ENCODE peak calls at places on chromosome 21, in four cellular contexts. One of them, this sample, is unnamed.

GRCh38 chr21:33642896-33643657 is 776 bp downstream of the ITSN1 start:
- DNase-seq in GM12878: no peak
- DNase-seq in HepG2: no peak
- DNase-seq in K562: peak; percentile 36
- DNase-seq in this sample: no peak

GRCh38 chr21:14097881-14098499 is 112.8 kb downstream of the LIPI start:
- DNase-seq in K562: no peak
- DNase-seq in HepG2: no peak
- DNase-seq in GM12878: no peak
- DNase-seq in this sample: no peak

GRCh38 chr21:25688284-25689035 is 46.2 kb downstream of the ATP5PF start:
- DNase-seq in GM12878: no peak
- DNase-seq in K562: no peak
- DNase-seq in HepG2: no peak
- DNase-seq in this sample: no peak

GRCh38 chr21:35720065-35720810 is 340.1 kb downstream of the SETD4 start:
- DNase-seq in GM12878: no peak
- DNase-seq in HepG2: no peak
- DNase-seq in K562: no peak
- DNase-seq in this sample: no peak

GRCh38 chr21:28633803-28634572 is 358.7 kb downstream of the LTN1 start:
- DNase-seq in HepG2: no peak
- DNase-seq in K562: no peak
- DNase-seq in GM12878: no peak
- DNase-seq in this sample: no peak

GRCh38 chr21:37006243-37006520 is 320 bp upstream of the RIPPLY3 start:
- DNase-seq in GM12878: no peak
- DNase-seq in HepG2: no peak
- DNase-seq in K562: no peak
- DNase-seq in this sample: no peak

GRCh38 chr21:27813750-27814149 is 846.9 kb upstream of the ADAMTS5 start:
- DNase-seq in K562: no peak
- DNase-seq in HepG2: no peak
- DNase-seq in GM12878: no peak
- DNase-seq in this sample: no peak

GRCh38 chr21:33105088-33105487 is 35.1 kb downstream of the OLIG1 start:
- DNase-seq in K562: no peak
- DNase-seq in HepG2: no peak
- DNase-seq in GM12878: no peak
- DNase-seq in this sample: no peak

GRCh38 chr21:35963920-35964451 is 96.3 kb downstream of the SETD4 start:
- DNase-seq in K562: peak; percentile 28
- DNase-seq in GM12878: no peak
- DNase-seq in HepG2: no peak
- DNase-seq in this sample: no peak

GRCh38 chr21:18987515-18988026 is 584.0 kb upstream of the TMPRSS15 start:
- DNase-seq in K562: no peak
- DNase-seq in HepG2: no peak
- DNase-seq in GM12878: no peak
- DNase-seq in this sample: no peak

GRCh38 chr21:27570306-27570868 is 603.5 kb upstream of the ADAMTS5 start:
- DNase-seq in K562: no peak
- DNase-seq in HepG2: no peak
- DNase-seq in GM12878: no peak
- DNase-seq in this sample: no peak

GRCh38 chr21:39613029-39613934 is 542 bp downstream of the B3GALT5 start:
- DNase-seq in GM12878: no peak
- DNase-seq in K562: no peak
- DNase-seq in HepG2: no peak
- DNase-seq in this sample: no peak

GRCh38 chr21:34235514-34235913 is 128.3 kb upstream of the KCNE2 start:
- DNase-seq in GM12878: no peak
- DNase-seq in HepG2: no peak
- DNase-seq in K562: no peak
- DNase-seq in this sample: no peak

GRCh38 chr21:35298757-35299156 is 249.7 kb upstream of the RUNX1 start:
- DNase-seq in GM12878: no peak
- DNase-seq in K562: no peak
- DNase-seq in HepG2: no peak
- DNase-seq in this sample: no peak

GRCh38 chr21:37072239-37072987 is 458 bp downstream of the PIGP start:
- DNase-seq in HepG2: no peak
- DNase-seq in K562: peak; percentile 76
- DNase-seq in GM12878: no peak
- DNase-seq in this sample: no peak

GRCh38 chr21:19123053-19123452 is 719.5 kb upstream of the TMPRSS15 start:
- DNase-seq in K562: no peak
- DNase-seq in GM12878: no peak
- DNase-seq in HepG2: no peak
- DNase-seq in this sample: no peak

GRCh38 chr21:34801519-34802132 is 132.8 kb downstream of the CLIC6 start:
- DNase-seq in K562: peak; percentile 40
- DNase-seq in HepG2: no peak
- DNase-seq in GM12878: no peak
- DNase-seq in this sample: peak; percentile 25

GRCh38 chr21:38277501-38278111 is 20.8 kb downstream of the KCNJ15 start:
- DNase-seq in HepG2: no peak
- DNase-seq in K562: peak; percentile 18
- DNase-seq in GM12878: no peak
- DNase-seq in this sample: no peak

GRCh38 chr21:33751120-33751519 is 108.8 kb downstream of the ITSN1 start:
- DNase-seq in K562: peak; percentile 62
- DNase-seq in HepG2: no peak
- DNase-seq in GM12878: no peak
- DNase-seq in this sample: no peak

GRCh38 chr21:17818158-17819113 is 720 bp downstream of the C21orf91 start:
- DNase-seq in K562: no peak
- DNase-seq in GM12878: no peak
- DNase-seq in HepG2: peak; percentile 9
- DNase-seq in this sample: no peak

GRCh38 chr21:25735895-25736597 is 1.3 kb downstream of the GABPA start:
- DNase-seq in GM12878: no peak
- DNase-seq in HepG2: peak; percentile 21
- DNase-seq in K562: peak; percentile 48
- DNase-seq in this sample: no peak

GRCh38 chr21:39527664-39528381 is 76.1 kb downstream of the SH3BGR start:
- DNase-seq in HepG2: peak; percentile 67
- DNase-seq in GM12878: no peak
- DNase-seq in K562: no peak
- DNase-seq in this sample: no peak

GRCh38 chr21:23936224-23936623 is 1671.1 kb downstream of the MRPL39 start:
- DNase-seq in K562: peak; percentile 19
- DNase-seq in GM12878: no peak
- DNase-seq in HepG2: no peak
- DNase-seq in this sample: no peak

GRCh38 chr21:33668180-33668579 is 25.9 kb downstream of the ITSN1 start:
- DNase-seq in K562: no peak
- DNase-seq in HepG2: no peak
- DNase-seq in GM12878: no peak
- DNase-seq in this sample: no peak

GRCh38 chr21:43697758-43698643 is 20.9 kb upstream of the PDXK start:
- DNase-seq in K562: no peak
- DNase-seq in GM12878: no peak
- DNase-seq in HepG2: peak; percentile 57
- DNase-seq in this sample: no peak

GRCh38 chr21:34692458-34693020 is 23.7 kb downstream of the CLIC6 start:
- DNase-seq in HepG2: no peak
- DNase-seq in K562: no peak
- DNase-seq in GM12878: no peak
- DNase-seq in this sample: no peak

GRCh38 chr21:31845151-31845550 is 27.7 kb upstream of the HUNK start:
- DNase-seq in GM12878: no peak
- DNase-seq in HepG2: no peak
- DNase-seq in K562: no peak
- DNase-seq in this sample: no peak
- H2AFZ ChIP-seq in GM12878: no peak overlapping the region
- H2AFZ ChIP-seq in HepG2: no peak overlapping the region
- H2AFZ ChIP-seq in K562: no peak overlapping the region
- H2AFZ ChIP-seq in this sample: peak overlapping the region; percentile 88

DNA sequence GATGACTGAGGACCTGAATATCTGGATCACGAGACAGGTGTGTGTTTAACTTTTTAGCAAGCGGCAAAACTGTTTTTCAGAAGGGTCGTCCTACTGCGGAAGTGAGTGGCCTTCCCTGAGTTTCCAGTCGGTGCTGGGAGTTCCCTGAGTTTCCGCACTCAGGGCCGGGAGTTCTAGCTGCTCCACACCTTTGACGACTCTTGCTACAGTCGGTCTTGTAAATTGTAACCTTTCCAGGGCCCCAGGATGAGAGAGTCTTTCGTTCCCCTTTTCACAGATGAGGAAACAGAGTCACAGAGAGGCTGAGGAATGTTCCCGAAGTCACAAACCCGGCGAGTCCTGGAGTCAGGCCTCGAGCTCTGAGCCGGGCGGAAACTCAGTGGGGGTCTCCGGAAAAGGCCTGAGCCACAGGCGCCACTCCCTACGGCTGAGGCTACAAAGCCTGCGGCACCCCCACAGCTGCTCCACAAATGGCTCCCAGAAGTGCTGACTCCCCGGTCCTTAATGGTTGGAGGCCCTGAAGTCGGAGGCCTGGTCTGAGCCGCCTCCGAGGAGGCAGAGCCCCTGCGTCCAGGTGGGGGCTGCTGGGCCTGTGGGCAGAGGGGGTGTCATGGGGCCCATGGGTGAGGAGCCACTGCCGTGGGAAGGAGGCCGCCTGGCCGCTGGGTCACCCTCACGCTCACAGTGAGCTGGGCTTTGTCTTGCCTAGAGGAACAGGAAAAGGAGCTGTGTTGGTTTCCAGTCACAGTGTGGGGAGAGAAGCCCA is 12.6 kb upstream of the COL18A1 start:
- DNase-seq in K562: no peak
- DNase-seq in GM12878: no peak
- DNase-seq in HepG2: no peak
- DNase-seq in this sample: no peak
- TF ChIP-seq GABPA in K562: no peak
- TF ChIP-seq GABPA in GM12878: no peak
- TF ChIP-seq GABPA in HepG2: no peak
- TF ChIP-seq GABPA in this sample: no peak

GRCh38 chr21:15592957-15593356 is 136.8 kb upstream of the USP25 start:
- DNase-seq in HepG2: no peak
- DNase-seq in GM12878: no peak
- DNase-seq in K562: no peak
- DNase-seq in this sample: no peak

GRCh38 chr21:15586752-15587436 is 142.9 kb upstream of the USP25 start:
- DNase-seq in GM12878: no peak
- DNase-seq in HepG2: no peak
- DNase-seq in K562: no peak
- DNase-seq in this sample: no peak

DNA sequence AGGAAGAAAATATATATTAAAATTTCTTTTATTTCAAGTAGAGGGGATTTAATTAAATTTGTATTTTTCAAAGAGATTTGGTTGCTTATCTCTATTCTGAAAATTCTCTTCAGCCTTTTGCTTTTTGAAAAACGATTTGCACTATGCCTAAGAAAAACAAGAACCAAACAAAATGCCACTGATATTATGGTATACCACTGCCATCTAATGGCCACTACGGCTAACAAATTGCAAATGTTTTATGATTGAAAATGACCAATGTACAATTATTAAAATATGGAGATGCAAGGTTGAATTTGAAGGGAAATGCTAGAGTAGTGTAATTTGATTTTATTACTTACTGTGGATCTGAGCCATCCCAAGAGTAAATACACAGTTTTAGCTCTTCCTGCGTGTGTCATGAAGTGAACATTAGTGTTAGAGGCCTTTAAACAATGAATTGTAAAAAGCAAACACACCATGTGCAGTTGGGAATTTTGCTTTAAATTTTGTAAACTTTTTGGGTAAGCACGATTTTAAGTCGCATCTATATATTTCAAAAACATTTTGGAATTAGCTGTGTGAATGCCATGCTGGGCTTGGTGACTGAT is 137.4 kb upstream of the USP25 start:
- DNase-seq in GM12878: no peak
- DNase-seq in HepG2: peak; percentile 44
- DNase-seq in K562: peak; percentile 17
- DNase-seq in this sample: no peak
- TF ChIP-seq HDAC6 in GM12878: no peak
- TF ChIP-seq HDAC6 in HepG2: no peak
- TF ChIP-seq HDAC6 in K562: no peak
- TF ChIP-seq HDAC6 in this sample: no peak

GRCh38 chr21:30227128-30227527 is 11.2 kb upstream of the CLDN8 start:
- DNase-seq in GM12878: no peak
- DNase-seq in HepG2: no peak
- DNase-seq in K562: no peak
- DNase-seq in this sample: no peak

GRCh38 chr21:30227633-30228404 is 11.9 kb upstream of the CLDN8 start:
- DNase-seq in GM12878: no peak
- DNase-seq in HepG2: no peak
- DNase-seq in K562: peak; percentile 21
- DNase-seq in this sample: no peak

DNA sequence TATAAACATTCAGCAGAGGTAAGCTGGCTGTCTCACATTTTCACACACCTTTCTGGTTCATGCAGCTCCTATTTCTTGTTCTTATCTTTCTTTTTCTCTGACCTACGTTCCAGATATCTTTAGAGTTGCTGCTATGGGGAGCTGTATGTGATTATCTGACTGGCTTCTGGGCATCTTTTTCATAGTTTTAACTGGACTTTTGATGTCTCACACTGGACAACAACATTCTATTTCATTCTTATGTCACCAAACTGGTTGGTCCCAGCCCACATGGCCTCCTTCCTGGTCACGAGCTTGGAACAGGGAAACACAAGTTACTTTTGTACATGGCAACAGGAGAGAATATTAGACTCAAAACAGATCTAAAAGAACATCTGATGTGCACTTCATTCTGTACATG is 7.7 kb upstream of the CLDN8 start:
- DNase-seq in GM12878: no peak
- DNase-seq in K562: no peak
- DNase-seq in HepG2: no peak
- DNase-seq in this sample: no peak
- H2AFZ ChIP-seq in GM12878: no peak overlapping the region
- H2AFZ ChIP-seq in K562: no peak overlapping the region
- H2AFZ ChIP-seq in HepG2: no peak overlapping the region
- H2AFZ ChIP-seq in this sample: peak overlapping the region; percentile 50

DNA sequence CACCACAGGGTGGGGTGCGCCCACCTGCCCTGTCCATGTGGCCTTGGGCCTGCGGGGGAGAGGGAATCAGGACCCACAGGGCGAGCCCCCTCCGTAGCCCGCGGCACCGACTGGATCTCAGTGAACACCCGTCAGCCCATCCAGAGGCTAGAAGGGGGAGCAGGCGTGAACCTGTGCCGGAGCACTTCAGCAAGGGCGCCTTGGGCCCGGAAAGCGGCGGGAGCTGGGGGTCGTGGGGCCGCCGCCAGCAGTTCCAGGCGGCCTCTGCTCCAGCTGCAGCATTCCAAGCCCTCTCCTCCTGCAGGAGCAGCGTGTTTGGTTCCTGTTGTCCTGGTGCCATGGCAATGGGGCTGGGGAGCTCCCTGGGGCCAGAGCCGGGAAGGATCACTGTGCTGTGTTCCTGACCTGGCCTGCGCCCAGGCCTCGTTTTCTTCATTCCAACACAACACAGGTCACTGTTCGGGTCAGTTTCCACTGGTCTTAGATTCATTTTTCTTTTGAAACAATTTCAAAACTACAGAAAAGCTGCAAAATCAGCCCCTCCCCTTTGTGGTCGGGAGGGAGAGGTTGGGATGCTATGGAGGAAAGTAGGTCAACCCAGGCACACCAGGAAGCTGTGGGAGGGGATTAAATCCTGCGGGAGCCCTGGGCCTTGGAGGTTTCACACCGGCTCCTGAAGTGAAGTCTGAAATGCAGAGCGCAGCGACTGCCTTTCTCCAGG is 18.8 kb downstream of the SLX9 start:
- DNase-seq in GM12878: no peak
- DNase-seq in HepG2: no peak
- DNase-seq in K562: no peak
- DNase-seq in this sample: no peak
- TF ChIP-seq GABPA in GM12878: no peak
- TF ChIP-seq GABPA in HepG2: no peak
- TF ChIP-seq GABPA in K562: no peak
- TF ChIP-seq GABPA in this sample: no peak

This sample was measured in H1.